ENCODE peak calls at places on chromosomes 16 and 17, in nine cellular contexts. N is HS-5; Z is GM04504; A is stimulated activated CD4-positive, alpha-beta T cell treated with anti-CD3 and anti-CD28 coated beads, Interleukin-1b, Interleukin-23, amount 100 ng/mL, for 1 hour; G is effector CD4-positive, alpha-beta T cell; O is amygdala; M is T-helper 1 cell; Q is PC-9; L is H1. P is an unnamed sample.

GRCh38 chr16:2155091-2156024 is at the start of gene TRAF7:
- DNase-seq in N (peak; percentile 100), Z (peak; percentile 100), A (peak; percentile 95), G (peak; percentile 95), O (peak; percentile 99), M (peak; percentile 92), Q (peak; percentile 100), L (peak; percentile 99), P (peak; percentile 100)

GRCh38 chr17:8698142-8699050 is 46.2 kb downstream of the CCDC42 start:
- DNase-seq in N (no peak), Z (peak; percentile 17), A (no peak), G (no peak), O (no peak), M (no peak), Q (no peak), L (no peak), P (no peak)

GRCh38 chr17:31434404-31435050 is 43.1 kb downstream of the RAB11FIP4 start:
- DNase-seq in N (no peak), Z (no peak), A (no peak), G (no peak), O (no peak), M (no peak), Q (no peak), L (no peak), P (no peak)

GRCh38 chr16:57766714-57767348 is 31.3 kb downstream of the KATNB1 start:
- DNase-seq in N (no peak), Z (no peak), A (no peak), G (no peak), O (no peak), M (no peak), Q (no peak), L (no peak), P (no peak)

GRCh38 chr17:42333053-42333452 is 44.8 kb downstream of the STAT5A start:
- DNase-seq in N (no peak), Z (no peak), A (no peak), G (no peak), O (no peak), M (no peak), Q (no peak), L (no peak), P (no peak)

GRCh38 chr17:45221997-45222272 is 250 bp downstream of the FMNL1 start:
- DNase-seq in N (no peak), Z (no peak), A (no peak), G (no peak), O (no peak), M (no peak), Q (no peak), L (no peak), P (no peak)

GRCh38 chr17:3447625-3448024 is 14.0 kb upstream of the OR1E2 start:
- DNase-seq in N (no peak), Z (no peak), A (no peak), G (no peak), O (no peak), M (no peak), Q (no peak), L (no peak), P (no peak)

GRCh38 chr17:1413281-1413791 is 13.3 kb upstream of the YWHAE start:
- DNase-seq in N (no peak), Z (peak; percentile 56), A (no peak), G (no peak), O (no peak), M (no peak), Q (peak; percentile 83), L (no peak), P (peak; percentile 27)

GRCh38 chr16:75087040-75087979 is 29.3 kb downstream of the LDHD start:
- DNase-seq in N (no peak), Z (no peak), A (no peak), G (no peak), O (no peak), M (no peak), Q (no peak), L (no peak), P (no peak)

GRCh38 chr16:54287758-54288591 is 1.4 kb upstream of the IRX3 start:
- DNase-seq in N (no peak), Z (no peak), A (no peak), G (no peak), O (no peak), M (no peak), Q (no peak), L (no peak), P (no peak)

GRCh38 chr16:65600629-65601028 is 478.8 kb upstream of the CDH11 start:
- DNase-seq in N (no peak), Z (no peak), A (no peak), G (no peak), O (no peak), M (no peak), Q (no peak), L (no peak), P (no peak)

GRCh38 chr16:63714876-63715275 is 1407.0 kb downstream of the CDH11 start:
- DNase-seq in N (no peak), Z (no peak), A (no peak), G (no peak), O (no peak), M (no peak), Q (no peak), L (peak; percentile 19), P (no peak)

GRCh38 chr17:33977729-33978514 is 277.2 kb upstream of the CCL2 start:
- DNase-seq in N (no peak), Z (no peak), A (no peak), G (no peak), O (no peak), M (no peak), Q (no peak), L (no peak), P (no peak)

GRCh38 chr16:69107311-69107962 is 2.0 kb downstream of the HAS3 start:
- DNase-seq in N (no peak), Z (no peak), A (no peak), G (no peak), O (no peak), M (no peak), Q (no peak), L (no peak), P (no peak)

GRCh38 chr17:82287849-82288601 is 14.5 kb upstream of the CSNK1D start:
- DNase-seq in N (no peak), Z (no peak), A (no peak), G (no peak), O (no peak), M (no peak), Q (peak; percentile 92), L (no peak), P (peak; percentile 83)

GRCh38 chr17:41533613-41534012 is 5.5 kb upstream of the KRT19 start:
- DNase-seq in N (no peak), Z (no peak), A (no peak), G (no peak), O (no peak), M (no peak), Q (no peak), L (no peak), P (no peak)

GRCh38 chr17:74646231-74646630 is 22.7 kb upstream of the CD300E start:
- DNase-seq in N (no peak), Z (no peak), A (no peak), G (no peak), O (no peak), M (no peak), Q (no peak), L (no peak), P (no peak)

GRCh38 chr16:12341423-12341822 is 364.9 kb downstream of the SNX29 start:
- DNase-seq in N (peak; percentile 60), Z (peak; percentile 52), A (no peak), G (no peak), O (no peak), M (no peak), Q (peak; percentile 92), L (no peak), P (no peak)

GRCh38 chr17:21285164-21286065 is 904 bp downstream of the MAP2K3 start:
- DNase-seq in N (no peak), Z (no peak), A (no peak), G (no peak), O (no peak), M (no peak), Q (no peak), L (no peak), P (no peak)

GRCh38 chr16:66728117-66728787 is 23.2 kb downstream of the DYNC1LI2 start:
- DNase-seq in N (no peak), Z (no peak), A (no peak), G (no peak), O (no peak), M (no peak), Q (peak; percentile 48), L (no peak), P (no peak)

GRCh38 chr17:81436294-81436849 is 41.1 kb downstream of the BAHCC1 start:
- DNase-seq in N (no peak), Z (no peak), A (no peak), G (no peak), O (no peak), M (no peak), Q (no peak), L (no peak), P (no peak)

GRCh38 chr17:61486135-61487120 is 34.2 kb downstream of the TBX4 start:
- DNase-seq in N (no peak), Z (no peak), A (no peak), G (no peak), O (no peak), M (no peak), Q (no peak), L (no peak), P (no peak)

GRCh38 chr17:27386206-27387075 is 69.8 kb upstream of the KSR1 start:
- DNase-seq in N (no peak), Z (no peak), A (no peak), G (no peak), O (no peak), M (no peak), Q (no peak), L (no peak), P (no peak)

GRCh38 chr17:7043544-7044268 is at the start of gene SLC16A11:
- DNase-seq in N (no peak), Z (no peak), A (no peak), G (no peak), O (no peak), M (no peak), Q (no peak), L (no peak), P (no peak)

GRCh38 chr16:76531236-76531635 is 254.0 kb downstream of the CNTNAP4 start:
- DNase-seq in N (no peak), Z (no peak), A (no peak), G (no peak), O (no peak), M (no peak), Q (no peak), L (no peak), P (no peak)

GRCh38 chr16:76484020-76484419 is 206.8 kb downstream of the CNTNAP4 start:
- DNase-seq in N (no peak), Z (no peak), A (no peak), G (no peak), O (no peak), M (no peak), Q (no peak), L (no peak), P (no peak)

GRCh38 chr17:75670868-75671267 is 3.7 kb downstream of the SAP30BP start:
- DNase-seq in N (no peak), Z (no peak), A (no peak), G (no peak), O (no peak), M (no peak), Q (no peak), L (no peak), P (no peak)

GRCh38 chr17:74305865-74306654 is 20.0 kb upstream of the KIF19 start:
- DNase-seq in N (no peak), Z (no peak), A (no peak), G (no peak), O (no peak), M (no peak), Q (no peak), L (no peak), P (no peak)

GRCh38 chr17:66968916-66969315 is 4.4 kb downstream of the CACNG4 start:
- DNase-seq in N (no peak), Z (no peak), A (no peak), G (no peak), O (no peak), M (no peak), Q (no peak), L (no peak), P (no peak)

GRCh38 chr16:10892782-10893181 is 15.8 kb downstream of the CIITA start:
- DNase-seq in N (no peak), Z (no peak), A (no peak), G (no peak), O (no peak), M (no peak), Q (no peak), L (no peak), P (no peak)

GRCh38 chr16:11824362-11824761 is 27.0 kb downstream of the RSL1D1 start:
- DNase-seq in N (no peak), Z (peak; percentile 16), A (no peak), G (no peak), O (no peak), M (no peak), Q (peak; percentile 65), L (no peak), P (no peak)

P was measured in epithelial cell of prostate.